ENCODE peak calls at places on chromosomes 12 and 14, in eight cellular contexts. One of them, this sample, is unnamed.

GRCh38 chr12:90174198-90174510 is 465.5 kb upstream of the ATP2B1 start:
- DNase-seq in esophagus squamous epithelium: no peak
- DNase-seq in NB4: peak
- DNase-seq in GM12878: peak
- DNase-seq in transverse colon: no peak
- DNase-seq in suprapubic skin: no peak
- DNase-seq in heart left ventricle: no peak
- DNase-seq in uterus: no peak
- DNase-seq in this sample: no peak

GRCh38 chr12:71763682-71764379 is 9.2 kb downstream of the RAB21 start:
- DNase-seq in transverse colon: no peak
- DNase-seq in esophagus squamous epithelium: no peak
- DNase-seq in heart left ventricle: no peak
- DNase-seq in NB4: no peak
- DNase-seq in uterus: no peak
- DNase-seq in GM12878: no peak
- DNase-seq in suprapubic skin: no peak
- DNase-seq in this sample: no peak

GRCh38 chr14:20530771-20531571 is 25.6 kb downstream of the RNASE10 start:
- DNase-seq in GM12878: peak
- DNase-seq in heart left ventricle: peak
- DNase-seq in suprapubic skin: peak
- DNase-seq in esophagus squamous epithelium: peak
- DNase-seq in NB4: peak
- DNase-seq in transverse colon: peak
- DNase-seq in uterus: peak
- DNase-seq in this sample: peak

GRCh38 chr12:77999074-77999715 is 168.5 kb downstream of the NAV3 start:
- DNase-seq in transverse colon: no peak
- DNase-seq in esophagus squamous epithelium: no peak
- DNase-seq in GM12878: no peak
- DNase-seq in NB4: peak
- DNase-seq in uterus: no peak
- DNase-seq in suprapubic skin: no peak
- DNase-seq in heart left ventricle: no peak
- DNase-seq in this sample: no peak

GRCh38 chr12:128583453-128583852 is 240.3 kb downstream of the SLC15A4 start:
- DNase-seq in transverse colon: no peak
- DNase-seq in esophagus squamous epithelium: no peak
- DNase-seq in suprapubic skin: no peak
- DNase-seq in uterus: no peak
- DNase-seq in GM12878: no peak
- DNase-seq in NB4: no peak
- DNase-seq in heart left ventricle: no peak
- DNase-seq in this sample: no peak

GRCh38 chr12:132389526-132390286 is 60.3 kb upstream of the GALNT9 start:
- DNase-seq in NB4: no peak
- DNase-seq in suprapubic skin: peak
- DNase-seq in esophagus squamous epithelium: no peak
- DNase-seq in transverse colon: no peak
- DNase-seq in heart left ventricle: peak
- DNase-seq in uterus: no peak
- DNase-seq in GM12878: no peak
- DNase-seq in this sample: no peak

GRCh38 chr12:82299617-82300016 is 58.6 kb downstream of the CCDC59 start:
- DNase-seq in transverse colon: no peak
- DNase-seq in GM12878: no peak
- DNase-seq in suprapubic skin: no peak
- DNase-seq in NB4: no peak
- DNase-seq in esophagus squamous epithelium: no peak
- DNase-seq in heart left ventricle: no peak
- DNase-seq in uterus: no peak
- DNase-seq in this sample: no peak

GRCh38 chr14:89445252-89445973 is 28.4 kb upstream of the FOXN3 start:
- DNase-seq in GM12878: no peak
- DNase-seq in esophagus squamous epithelium: no peak
- DNase-seq in heart left ventricle: no peak
- DNase-seq in NB4: peak
- DNase-seq in uterus: no peak
- DNase-seq in transverse colon: no peak
- DNase-seq in suprapubic skin: no peak
- DNase-seq in this sample: peak

GRCh38 chr12:77940566-77940965 is 109.9 kb downstream of the NAV3 start:
- DNase-seq in NB4: no peak
- DNase-seq in heart left ventricle: no peak
- DNase-seq in uterus: no peak
- DNase-seq in suprapubic skin: no peak
- DNase-seq in transverse colon: no peak
- DNase-seq in GM12878: no peak
- DNase-seq in esophagus squamous epithelium: no peak
- DNase-seq in this sample: no peak

GRCh38 chr14:104766863-104767633 is 14.1 kb downstream of the SIVA1 start:
- DNase-seq in uterus: no peak
- DNase-seq in GM12878: no peak
- DNase-seq in heart left ventricle: no peak
- DNase-seq in suprapubic skin: no peak
- DNase-seq in transverse colon: no peak
- DNase-seq in esophagus squamous epithelium: no peak
- DNase-seq in NB4: no peak
- DNase-seq in this sample: no peak

GRCh38 chr12:89663577-89664357 is 44.9 kb downstream of the ATP2B1 start:
- DNase-seq in suprapubic skin: no peak
- DNase-seq in NB4: peak
- DNase-seq in heart left ventricle: no peak
- DNase-seq in uterus: no peak
- DNase-seq in esophagus squamous epithelium: no peak
- DNase-seq in transverse colon: no peak
- DNase-seq in GM12878: peak
- DNase-seq in this sample: no peak

GRCh38 chr14:91038439-91038838 is 22.0 kb downstream of the RPS6KA5 start:
- DNase-seq in GM12878: no peak
- DNase-seq in NB4: peak
- DNase-seq in esophagus squamous epithelium: no peak
- DNase-seq in suprapubic skin: no peak
- DNase-seq in uterus: peak
- DNase-seq in heart left ventricle: no peak
- DNase-seq in transverse colon: no peak
- DNase-seq in this sample: no peak

GRCh38 chr14:55274760-55275159 is 3.5 kb downstream of the FBXO34 start:
- DNase-seq in suprapubic skin: no peak
- DNase-seq in NB4: no peak
- DNase-seq in heart left ventricle: no peak
- DNase-seq in esophagus squamous epithelium: no peak
- DNase-seq in transverse colon: no peak
- DNase-seq in uterus: no peak
- DNase-seq in GM12878: no peak
- DNase-seq in this sample: no peak

GRCh38 chr12:54419088-54419887 is at the start of gene ITGA5:
- DNase-seq in uterus: peak
- DNase-seq in heart left ventricle: peak
- DNase-seq in esophagus squamous epithelium: no peak
- DNase-seq in suprapubic skin: peak
- DNase-seq in GM12878: no peak
- DNase-seq in NB4: peak
- DNase-seq in transverse colon: peak
- DNase-seq in this sample: peak

GRCh38 chr14:95507174-95507573 is 9.3 kb downstream of the SYNE3 start:
- DNase-seq in heart left ventricle: peak
- DNase-seq in suprapubic skin: peak
- DNase-seq in uterus: peak
- DNase-seq in GM12878: no peak
- DNase-seq in esophagus squamous epithelium: no peak
- DNase-seq in transverse colon: peak
- DNase-seq in NB4: peak
- DNase-seq in this sample: peak

GRCh38 chr12:29957835-29958234 is 174.1 kb upstream of the TMTC1 start:
- DNase-seq in transverse colon: no peak
- DNase-seq in esophagus squamous epithelium: no peak
- DNase-seq in heart left ventricle: no peak
- DNase-seq in uterus: no peak
- DNase-seq in NB4: no peak
- DNase-seq in GM12878: no peak
- DNase-seq in suprapubic skin: no peak
- DNase-seq in this sample: no peak
- TF ChIP-seq POLR2A in transverse colon: no peak
- TF ChIP-seq POLR2A in esophagus squamous epithelium: no peak
- TF ChIP-seq POLR2A in heart left ventricle: no peak
- TF ChIP-seq POLR2A in uterus: no peak
- TF ChIP-seq POLR2A in NB4: no peak
- TF ChIP-seq POLR2A in GM12878: no peak
- TF ChIP-seq POLR2A in suprapubic skin: no peak
- TF ChIP-seq POLR2A in this sample: no peak

DNA sequence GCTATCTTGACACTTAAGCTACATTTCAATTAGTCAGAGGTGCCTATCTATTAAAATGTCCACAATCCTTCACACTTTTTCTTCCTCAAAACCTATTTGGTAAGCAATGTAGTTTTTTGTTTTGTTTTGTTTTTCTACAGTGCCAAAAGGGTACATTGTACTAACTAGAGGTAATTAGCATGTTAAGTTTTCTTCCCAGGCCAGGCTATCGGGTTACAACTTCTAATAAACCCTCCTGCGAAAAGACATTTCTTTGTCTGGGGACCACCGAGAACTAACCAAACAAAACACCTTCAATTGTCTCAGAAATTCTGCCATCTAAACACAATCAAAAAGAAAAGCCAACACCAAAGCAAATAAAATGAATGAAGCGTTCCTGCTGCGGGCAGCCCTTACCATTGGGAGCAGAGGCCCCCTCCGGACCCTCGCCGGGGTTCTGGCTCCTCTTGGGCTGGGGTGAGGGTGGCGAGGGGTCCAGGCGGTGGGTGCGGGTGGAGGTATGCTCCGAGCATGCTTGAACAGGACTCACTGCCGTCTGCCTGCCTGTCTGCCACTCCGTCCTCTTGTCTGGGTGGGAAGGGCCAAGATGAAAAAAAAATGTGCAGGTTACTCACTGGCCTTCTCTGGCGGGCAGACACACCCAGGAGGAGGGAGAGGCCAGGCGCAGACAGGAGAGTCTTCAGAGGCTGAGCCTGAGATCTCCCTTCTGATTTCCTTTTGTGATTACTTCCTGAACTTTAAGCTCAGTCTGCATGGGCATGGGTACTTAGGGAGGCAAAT is 76.3 kb downstream of the STON2 start:
- DNase-seq in suprapubic skin: no peak
- DNase-seq in heart left ventricle: no peak
- DNase-seq in NB4: no peak
- DNase-seq in transverse colon: peak
- DNase-seq in GM12878: no peak
- DNase-seq in esophagus squamous epithelium: no peak
- DNase-seq in uterus: no peak
- DNase-seq in this sample: no peak
- TF ChIP-seq POLR2A in suprapubic skin: no peak
- TF ChIP-seq POLR2A in heart left ventricle: no peak
- TF ChIP-seq POLR2A in NB4: no peak
- TF ChIP-seq POLR2A in transverse colon: peak
- TF ChIP-seq POLR2A in GM12878: no peak
- TF ChIP-seq POLR2A in esophagus squamous epithelium: peak
- TF ChIP-seq POLR2A in uterus: no peak
- TF ChIP-seq POLR2A in this sample: no peak

GRCh38 chr14:31402764-31403163 is 17.6 kb downstream of the HEATR5A start:
- DNase-seq in NB4: no peak
- DNase-seq in esophagus squamous epithelium: no peak
- DNase-seq in uterus: no peak
- DNase-seq in heart left ventricle: no peak
- DNase-seq in suprapubic skin: no peak
- DNase-seq in GM12878: no peak
- DNase-seq in transverse colon: no peak
- DNase-seq in this sample: no peak
- TF ChIP-seq POLR2A in NB4: no peak
- TF ChIP-seq POLR2A in esophagus squamous epithelium: no peak
- TF ChIP-seq POLR2A in uterus: no peak
- TF ChIP-seq POLR2A in heart left ventricle: no peak
- TF ChIP-seq POLR2A in suprapubic skin: no peak
- TF ChIP-seq POLR2A in GM12878: no peak
- TF ChIP-seq POLR2A in transverse colon: no peak
- TF ChIP-seq POLR2A in this sample: no peak

DNA sequence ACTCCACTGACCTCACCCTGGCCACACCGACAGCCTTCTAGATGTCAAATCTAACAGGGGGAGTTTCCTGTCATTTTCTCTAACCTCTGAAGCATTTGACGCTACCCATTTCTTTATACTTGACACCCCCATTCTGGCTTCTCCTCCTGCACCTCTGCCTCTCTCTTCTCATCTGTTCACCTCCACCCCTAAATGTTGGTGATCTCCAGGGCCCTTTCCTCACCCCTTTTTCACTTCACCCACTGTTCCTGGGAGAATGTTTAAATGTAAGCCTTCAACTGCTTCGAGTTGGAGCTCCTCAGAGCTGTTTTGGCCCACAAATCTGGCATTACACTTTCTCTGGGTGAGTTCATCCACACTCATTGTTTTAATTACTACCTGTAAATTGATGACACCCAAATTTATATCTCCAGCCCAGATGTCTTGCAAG is 452 bp upstream of the RABGGTA start:
- DNase-seq in NB4: no peak
- DNase-seq in heart left ventricle: no peak
- DNase-seq in suprapubic skin: no peak
- DNase-seq in transverse colon: no peak
- DNase-seq in GM12878: no peak
- DNase-seq in esophagus squamous epithelium: no peak
- DNase-seq in uterus: no peak
- DNase-seq in this sample: no peak
- TF ChIP-seq POLR2A in NB4: no peak
- TF ChIP-seq POLR2A in heart left ventricle: no peak
- TF ChIP-seq POLR2A in suprapubic skin: no peak
- TF ChIP-seq POLR2A in transverse colon: no peak
- TF ChIP-seq POLR2A in GM12878: no peak
- TF ChIP-seq POLR2A in esophagus squamous epithelium: no peak
- TF ChIP-seq POLR2A in uterus: no peak
- TF ChIP-seq POLR2A in this sample: no peak